ENCODE peak calls at places on chromosomes 12 and 14, in ten cellular contexts. M is CD4-positive, alpha-beta memory T cell; F is gastrocnemius medialis; X is heart left ventricle; I is CD8-positive, alpha-beta T cell; H is esophagus muscularis mucosa; U is fibroblast of lung; B is CD4-positive, alpha-beta T cell; A is mesenchymal stem cell; W is SK-N-SH. Q is an unnamed sample. For H3K9me3, the result is how much of the 10 kb centered on the place peaks cover.

GRCh38 chr12:124428136-124428791 is 133.4 kb downstream of the RFLNA start:
- DNase-seq in M (no peak), F (no peak), X (no peak), I (no peak), H (no peak), U (peak), B (no peak), A (peak), W (peak), Q (peak)

GRCh38 chr12:78530065-78530765 is 334.4 kb upstream of the SYT1 start:
- DNase-seq in M (no peak), F (no peak), X (no peak), I (no peak), H (no peak), U (peak), B (no peak), A (peak), W (no peak), Q (peak)

GRCh38 chr14:50383618-50384225 is 13.0 kb downstream of the CDKL1 start:
- DNase-seq in M (no peak), F (no peak), X (no peak), I (no peak), H (no peak), U (no peak), B (no peak), A (peak), W (no peak), Q (no peak)

GRCh38 chr14:99721792-99722516 is 37.9 kb downstream of the CYP46A1 start:
- DNase-seq in M (no peak), F (no peak), X (no peak), I (no peak), H (no peak), U (no peak), B (no peak), A (no peak), W (no peak), Q (no peak)

GRCh38 chr12:94092516-94093241 is 55.7 kb upstream of the PLXNC1 start:
- DNase-seq in M (no peak), F (peak), X (no peak), I (no peak), H (no peak), U (peak), B (no peak), A (no peak), W (no peak), Q (no peak)

GRCh38 chr12:123126294-123127144 is 24.4 kb downstream of the PITPNM2 start:
- DNase-seq in M (no peak), F (peak), X (no peak), I (no peak), H (no peak), U (peak), B (no peak), A (peak), W (no peak), Q (peak)

GRCh38 chr12:26823391-26823790 is 9.6 kb downstream of the ITPR2 start:
- DNase-seq in M (no peak), F (no peak), X (no peak), I (no peak), H (no peak), U (peak), B (no peak), A (peak), W (no peak), Q (no peak)

GRCh38 chr12:46253544-46254162 is 15.2 kb downstream of the SLC38A1 start:
- DNase-seq in M (no peak), F (no peak), X (no peak), I (no peak), H (no peak), U (no peak), B (no peak), A (no peak), W (no peak), Q (no peak)

GRCh38 chr12:79161249-79161934 is 296.8 kb downstream of the SYT1 start:
- DNase-seq in M (no peak), F (no peak), X (no peak), I (no peak), H (no peak), U (no peak), B (no peak), A (no peak), W (no peak), Q (no peak)

GRCh38 chr14:101835166-101835557 is 73.7 kb downstream of the PPP2R5C start:
- DNase-seq in M (no peak), F (no peak), X (no peak), I (no peak), H (no peak), U (no peak), B (no peak), A (no peak), W (no peak), Q (no peak)
- H3K27ac ChIP-seq in M (peak), F (peak), X (peak), I (no peak), H (peak), U (peak), B (peak), A (no peak), W (peak), Q (no peak)

GRCh38 chr12:31861360-31861759 is 97.9 kb upstream of the RESF1 start:
- DNase-seq in M (no peak), F (no peak), X (no peak), I (no peak), H (no peak), U (no peak), B (no peak), A (no peak), W (no peak), Q (no peak)
- H3K9me3 ChIP-seq in M (under half), F (under half), X (under half), I (under half), H (under half), U (under half), B (under half), A (under half), W (under half), Q (under half)

DNA sequence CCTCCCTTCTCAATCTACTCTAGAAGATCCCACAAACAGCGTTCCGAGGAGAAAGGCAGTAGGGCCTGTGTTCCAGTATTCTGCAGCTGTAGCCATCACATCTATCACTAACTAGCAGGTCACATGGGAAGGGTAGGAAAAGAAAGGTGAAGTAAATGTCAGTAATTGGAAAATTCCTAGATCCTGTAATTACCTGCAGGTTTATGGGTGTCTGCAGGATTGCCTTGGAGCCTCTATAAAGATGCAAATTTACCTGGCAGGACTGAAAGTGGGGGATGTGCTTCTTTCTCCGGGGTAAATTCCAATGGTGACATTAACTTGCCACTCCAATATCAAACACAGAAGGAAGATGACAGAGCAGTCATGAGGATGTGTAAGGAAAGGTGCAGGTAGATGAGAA is 77.8 kb downstream of the FERMT2 start:
- DNase-seq in M (no peak), F (no peak), X (no peak), I (no peak), H (no peak), U (no peak), B (no peak), A (no peak), W (no peak), Q (no peak)
- H3K27ac ChIP-seq in M (no peak), F (no peak), X (no peak), I (no peak), H (no peak), U (no peak), B (no peak), A (no peak), W (no peak), Q (no peak)

DNA sequence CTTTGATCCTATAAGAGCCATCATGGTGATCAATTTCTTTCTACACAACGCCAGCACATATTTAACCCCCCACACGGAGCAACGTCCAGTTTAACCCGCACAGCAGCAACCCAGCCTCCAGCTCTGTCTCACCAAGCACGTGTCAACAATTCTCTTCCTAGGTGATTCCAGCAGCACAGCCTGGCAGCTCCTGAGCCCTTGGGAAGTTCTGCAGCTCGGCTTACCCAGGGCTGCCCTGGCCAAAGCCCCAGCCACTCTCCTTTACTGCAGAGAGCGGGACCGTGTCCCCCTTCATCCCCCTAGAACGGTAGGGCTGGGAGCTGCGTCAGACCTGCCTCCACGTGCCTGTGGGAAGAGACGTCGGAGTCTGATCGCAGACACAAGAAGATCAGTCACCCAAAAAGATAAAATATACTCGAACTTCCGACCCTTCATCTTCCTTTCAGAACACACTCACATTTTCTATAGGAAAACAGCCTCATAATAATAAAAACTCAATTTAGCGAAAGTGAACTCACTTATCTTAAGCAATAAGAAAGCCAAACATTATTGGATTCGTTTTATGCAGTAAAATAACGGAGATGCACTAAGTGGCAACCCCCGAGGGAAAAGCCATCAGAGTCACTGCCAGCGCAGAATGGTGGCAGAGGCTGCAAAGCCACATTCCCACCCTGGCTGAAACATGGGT is 7.6 kb downstream of the TMEM121 start:
- DNase-seq in M (no peak), F (no peak), X (no peak), I (no peak), H (no peak), U (no peak), B (no peak), A (no peak), W (no peak), Q (no peak)
- H3K9me3 ChIP-seq in M (under half), F (under half), X (under half), I (under half), H (under half), U (under half), B (under half), A (under half), W (under half), Q (under half)

GRCh38 chr12:50265770-50266524 is 17.4 kb downstream of the LIMA1 start:
- DNase-seq in M (no peak), F (no peak), X (no peak), I (no peak), H (no peak), U (no peak), B (no peak), A (no peak), W (no peak), Q (no peak)
- H3K27ac ChIP-seq in M (no peak), F (no peak), X (no peak), I (no peak), H (no peak), U (no peak), B (no peak), A (no peak), W (no peak), Q (no peak)